ENCODE peak calls at places on chromosomes 5 and 9, in five cellular contexts. H, V, W, L and Y are unnamed samples.
A peak's percentile ranks its signal among the peaks of the same experiment; 100 is the strongest.

GRCh38 chr9:33818832-33819500 is 2.0 kb downstream of the UBE2R2 start:
- DNase-seq in L (no peak), V (no peak), W (no peak), H (no peak), Y (no peak)

GRCh38 chr9:107438211-107439030 is 51.1 kb downstream of the KLF4 start:
- DNase-seq in W (no peak), V (no peak), L (no peak), H (no peak), Y (no peak)

GRCh38 chr5:169696621-169697517 is 59.8 kb downstream of the DOCK2 start:
- DNase-seq in L (peak; percentile 46), W (no peak), V (no peak), H (no peak), Y (no peak)

GRCh38 chr5:86880785-86881492 is 263.2 kb downstream of the COX7C start:
- DNase-seq in H (peak; percentile 43), V (peak; percentile 13), W (peak; percentile 20), L (peak; percentile 85), Y (peak; percentile 8)

GRCh38 chr5:24906689-24907088 is 261.9 kb upstream of the CDH10 start:
- DNase-seq in V (no peak), H (no peak), W (no peak), L (no peak), Y (no peak)

GRCh38 chr5:147822686-147823491 is 8.6 kb downstream of the SPINK1 start:
- DNase-seq in H (peak; percentile 57), V (peak; percentile 20), L (peak; percentile 60), W (peak; percentile 11), Y (peak; percentile 22)

GRCh38 chr5:83388608-83389007 is 82.9 kb upstream of the VCAN start:
- DNase-seq in H (no peak), L (no peak), W (no peak), V (no peak), Y (no peak)

GRCh38 chr9:131709741-131710499 is 30.0 kb downstream of the RAPGEF1 start:
- DNase-seq in W (no peak), H (no peak), V (no peak), L (no peak), Y (peak; percentile 33)

GRCh38 chr5:52799358-52799982 is 11.8 kb downstream of the ITGA1 start:
- DNase-seq in V (no peak), W (no peak), H (peak; percentile 36), L (peak; percentile 94), Y (no peak)

GRCh38 chr5:172689801-172690200 is 48.7 kb downstream of the NEURL1B start:
- DNase-seq in L (no peak), W (no peak), V (no peak), H (no peak), Y (no peak)

GRCh38 chr9:79236466-79236865 is 335.3 kb upstream of the TLE4 start:
- DNase-seq in H (no peak), L (no peak), V (no peak), W (no peak), Y (no peak)

GRCh38 chr5:22531986-22532385 is 321.2 kb downstream of the CDH12 start:
- DNase-seq in L (no peak), W (no peak), H (no peak), V (no peak), Y (no peak)

GRCh38 chr9:98092633-98092971 is 26.4 kb downstream of the TRIM14 start:
- DNase-seq in L (no peak), V (no peak), W (no peak), H (no peak), Y (no peak)

GRCh38 chr9:93908591-93909241 is 46.4 kb downstream of the BARX1 start:
- DNase-seq in V (no peak), H (peak; percentile 2), L (no peak), W (no peak), Y (no peak)